ENCODE peak calls at places on chromosomes 13 and 19, in ten cellular contexts. S is ELF-1; Q is RPMI8226; R is endothelial cell of umbilical vein; G is Peyer's patch; H is activated naive CD8-positive, alpha-beta T cell treated with anti-CD3 and anti-CD28 coated beads for 36 hours; C is effector CD4-positive, alpha-beta T cell; Y is CD8-positive, alpha-beta memory T cell; U is CD4-positive, alpha-beta T cell; T is NCI-H460. W is an unnamed sample.

GRCh38 chr13:38223093-38223492 is 126.6 kb upstream of the UFM1 start:
- DNase-seq in S (peak; percentile 10), Q (no peak), R (peak; percentile 13), G (no peak), H (no peak), C (no peak), Y (no peak), U (no peak), T (peak; percentile 6), W (peak; percentile 36)

GRCh38 chr19:8468761-8469458 is 24.1 kb downstream of the HNRNPM start:
- DNase-seq in S (no peak), Q (no peak), R (no peak), G (no peak), H (no peak), C (no peak), Y (no peak), U (no peak), T (no peak), W (no peak)

GRCh38 chr13:112941349-112941748 is 27.7 kb upstream of the MCF2L start:
- DNase-seq in S (no peak), Q (no peak), R (no peak), G (no peak), H (no peak), C (no peak), Y (no peak), U (no peak), T (no peak), W (no peak)

GRCh38 chr19:5814847-5815246 is 10.0 kb downstream of the NRTN start:
- DNase-seq in S (no peak), Q (no peak), R (no peak), G (no peak), H (no peak), C (no peak), Y (no peak), U (no peak), T (no peak), W (no peak)

GRCh38 chr13:44474122-44474910 is 100.7 kb downstream of the SERP2 start:
- DNase-seq in S (peak; percentile 26), Q (no peak), R (peak; percentile 24), G (no peak), H (no peak), C (no peak), Y (no peak), U (no peak), T (no peak), W (peak; percentile 28)

GRCh38 chr13:112567161-112567862 is 20.6 kb downstream of the TUBGCP3 start:
- DNase-seq in S (no peak), Q (no peak), R (no peak), G (no peak), H (no peak), C (no peak), Y (no peak), U (no peak), T (no peak), W (no peak)

GRCh38 chr19:1847684-1848398 is 442 bp downstream of the REXO1 start:
- DNase-seq in S (peak; percentile 66), Q (peak; percentile 49), R (peak; percentile 64), G (no peak), H (peak; percentile 61), C (no peak), Y (no peak), U (no peak), T (no peak), W (peak; percentile 41)

GRCh38 chr19:2047076-2047448 is 4.0 kb downstream of the MKNK2 start:
- DNase-seq in S (no peak), Q (no peak), R (no peak), G (no peak), H (no peak), C (no peak), Y (no peak), U (no peak), T (no peak), W (no peak)

GRCh38 chr13:23921451-23921888 is 24.2 kb upstream of the C1QTNF9B start:
- DNase-seq in S (peak; percentile 74), Q (peak; percentile 11), R (peak; percentile 65), G (no peak), H (no peak), C (no peak), Y (peak; percentile 18), U (no peak), T (peak; percentile 32), W (peak; percentile 85)

GRCh38 chr13:114230117-114230516 is 4.6 kb upstream of the CDC16 start:
- DNase-seq in S (peak; percentile 14), Q (no peak), R (no peak), G (no peak), H (no peak), C (no peak), Y (no peak), U (no peak), T (no peak), W (no peak)

GRCh38 chr13:47413112-47413511 is 516.3 kb upstream of the HTR2A start:
- DNase-seq in S (no peak), Q (no peak), R (no peak), G (no peak), H (no peak), C (no peak), Y (no peak), U (no peak), T (no peak), W (no peak)

GRCh38 chr19:1085676-1086442 is 9.3 kb downstream of the POLR2E start:
- DNase-seq in S (no peak), Q (no peak), R (no peak), G (no peak), H (no peak), C (no peak), Y (no peak), U (no peak), T (no peak), W (no peak)

GRCh38 chr19:53365899-53366493 is 491 bp downstream of the ZNF525 start:
- DNase-seq in S (no peak), Q (peak; percentile 66), R (no peak), G (no peak), H (peak; percentile 57), C (no peak), Y (no peak), U (peak; percentile 10), T (no peak), W (peak; percentile 59)

GRCh38 chr19:3969435-3970312 is 1.2 kb downstream of the DAPK3 start:
- DNase-seq in S (peak; percentile 82), Q (no peak), R (peak; percentile 88), G (no peak), H (no peak), C (no peak), Y (no peak), U (no peak), T (no peak), W (peak; percentile 37)

GRCh38 chr19:15937771-15938170 is 3.4 kb upstream of the CYP4F11 start:
- DNase-seq in S (no peak), Q (peak; percentile 98), R (no peak), G (no peak), H (no peak), C (no peak), Y (no peak), U (no peak), T (no peak), W (no peak)

GRCh38 chr19:11578342-11579142 is 1.1 kb upstream of the ACP5 start:
- DNase-seq in S (no peak), Q (peak; percentile 66), R (peak; percentile 19), G (peak; percentile 75), H (peak; percentile 34), C (peak; percentile 16), Y (peak; percentile 28), U (peak; percentile 33), T (no peak), W (no peak)

GRCh38 chr13:20159646-20160345 is 1.1 kb downstream of the GJA3 start:
- DNase-seq in S (peak; percentile 21), Q (no peak), R (peak; percentile 20), G (no peak), H (no peak), C (no peak), Y (no peak), U (no peak), T (no peak), W (no peak)

GRCh38 chr13:59834801-59835200 is 328.9 kb downstream of the DIAPH3 start:
- DNase-seq in S (no peak), Q (no peak), R (no peak), G (no peak), H (no peak), C (no peak), Y (no peak), U (no peak), T (no peak), W (no peak)

GRCh38 chr13:49042476-49042875 is 66.8 kb downstream of the FNDC3A start:
- DNase-seq in S (no peak), Q (no peak), R (no peak), G (no peak), H (no peak), C (no peak), Y (no peak), U (no peak), T (no peak), W (no peak)

GRCh38 chr13:24253520-24254150 is 55.7 kb upstream of the C1QTNF9 start:
- DNase-seq in S (no peak), Q (no peak), R (no peak), G (no peak), H (no peak), C (no peak), Y (peak; percentile 39), U (no peak), T (no peak), W (no peak)